ENCODE peak calls at places on chromosomes 13 and 19, in nine cellular contexts. R, F, Z, J, Q, I, K, D and P are unnamed samples.

GRCh38 chr13:40920826-40921225 is 98.3 kb downstream of the ELF1 start:
- DNase-seq in R (no peak), F (no peak), Z (no peak), J (no peak), Q (peak; percentile 56), I (no peak), K (no peak), D (peak; percentile 42), P (no peak)

GRCh38 chr19:40257096-40257517 is 28.0 kb downstream of the AKT2 start:
- DNase-seq in R (no peak), F (no peak), Z (no peak), J (no peak), Q (no peak), I (no peak), K (peak; percentile 22), D (peak; percentile 42), P (peak; percentile 17)

GRCh38 chr19:20182232-20182785 is 15.3 kb downstream of the ZNF486 start:
- DNase-seq in R (no peak), F (no peak), Z (peak; percentile 10), J (no peak), Q (no peak), I (no peak), K (no peak), D (no peak), P (no peak)

GRCh38 chr19:41311072-41311471 is 1.1 kb downstream of the CCDC97 start:
- DNase-seq in R (no peak), F (no peak), Z (no peak), J (no peak), Q (no peak), I (no peak), K (peak; percentile 18), D (no peak), P (no peak)

GRCh38 chr13:45521292-45521691 is 56.6 kb downstream of the COG3 start:
- DNase-seq in R (no peak), F (no peak), Z (no peak), J (no peak), Q (peak; percentile 86), I (no peak), K (peak; percentile 71), D (peak; percentile 66), P (no peak)

GRCh38 chr13:105979131-105979530 is 556.3 kb downstream of the EFNB2 start:
- DNase-seq in R (no peak), F (no peak), Z (no peak), J (no peak), Q (no peak), I (no peak), K (peak; percentile 92), D (no peak), P (no peak)

GRCh38 chr13:99948411-99948810 is 23.2 kb downstream of the ZIC5 start:
- DNase-seq in R (no peak), F (no peak), Z (no peak), J (no peak), Q (no peak), I (no peak), K (no peak), D (no peak), P (no peak)

GRCh38 chr19:1214299-1214861 is 8.8 kb downstream of the STK11 start:
- DNase-seq in R (no peak), F (no peak), Z (no peak), J (no peak), Q (no peak), I (no peak), K (no peak), D (no peak), P (no peak)

GRCh38 chr13:45828253-45828968 is 23.1 kb downstream of the SIAH3 start:
- DNase-seq in R (peak; percentile 37), F (no peak), Z (no peak), J (no peak), Q (no peak), I (peak; percentile 8), K (no peak), D (no peak), P (no peak)

GRCh38 chr19:5851302-5851701 is at the start of gene FUT3:
- DNase-seq in R (no peak), F (no peak), Z (no peak), J (no peak), Q (no peak), I (no peak), K (peak; percentile 86), D (no peak), P (no peak)

GRCh38 chr13:109233293-109233692 is 553.1 kb downstream of the IRS2 start:
- DNase-seq in R (no peak), F (no peak), Z (no peak), J (no peak), Q (peak; percentile 22), I (no peak), K (no peak), D (no peak), P (no peak)

GRCh38 chr19:18290250-18291018 is 9.0 kb upstream of the JUND start:
- DNase-seq in R (peak; percentile 87), F (peak; percentile 79), Z (no peak), J (no peak), Q (peak; percentile 52), I (no peak), K (no peak), D (no peak), P (no peak)

GRCh38 chr13:30905932-30906383 is at the start of gene MEDAG:
- DNase-seq in R (no peak), F (no peak), Z (no peak), J (no peak), Q (peak; percentile 57), I (peak; percentile 93), K (peak; percentile 38), D (peak; percentile 54), P (no peak)

GRCh38 chr19:10760268-10760944 is 42.5 kb downstream of the DNM2 start:
- DNase-seq in R (peak; percentile 58), F (no peak), Z (no peak), J (no peak), Q (no peak), I (no peak), K (peak; percentile 57), D (no peak), P (peak; percentile 42)

GRCh38 chr19:2334986-2335846 is 6.7 kb downstream of the SPPL2B start:
- DNase-seq in R (no peak), F (no peak), Z (no peak), J (no peak), Q (no peak), I (no peak), K (no peak), D (no peak), P (no peak)

GRCh38 chr19:19661141-19661674 is 2.3 kb downstream of the ATP13A1 start:
- DNase-seq in R (no peak), F (no peak), Z (no peak), J (no peak), Q (no peak), I (no peak), K (no peak), D (no peak), P (no peak)

GRCh38 chr19:33520844-33521479 is 629 bp downstream of the PEPD start:
- DNase-seq in R (no peak), F (no peak), Z (no peak), J (no peak), Q (no peak), I (no peak), K (no peak), D (no peak), P (no peak)

GRCh38 chr13:27857271-27857670 is 62.5 kb upstream of the PDX1 start:
- DNase-seq in R (no peak), F (no peak), Z (peak; percentile 69), J (no peak), Q (no peak), I (no peak), K (no peak), D (no peak), P (peak; percentile 51)

GRCh38 chr13:34419025-34419424 is 523.0 kb upstream of the NBEA start:
- DNase-seq in R (no peak), F (no peak), Z (no peak), J (no peak), Q (no peak), I (no peak), K (no peak), D (no peak), P (no peak)

GRCh38 chr13:98327326-98328314 is 150.6 kb upstream of the RNF113B start:
- DNase-seq in R (no peak), F (no peak), Z (no peak), J (peak; percentile 53), Q (peak; percentile 78), I (no peak), K (no peak), D (peak; percentile 57), P (no peak)

GRCh38 chr13:49165798-49166752 is 54.1 kb upstream of the MLNR start:
- DNase-seq in R (no peak), F (no peak), Z (no peak), J (no peak), Q (peak; percentile 9), I (no peak), K (no peak), D (peak; percentile 2), P (no peak)

GRCh38 chr19:48770223-48770622 is 14.9 kb downstream of the FGF21 start:
- DNase-seq in R (no peak), F (no peak), Z (no peak), J (peak; percentile 57), Q (no peak), I (no peak), K (peak; percentile 73), D (peak; percentile 49), P (no peak)

GRCh38 chr19:39325778-39326680 is 5.4 kb upstream of the LRFN1 start:
- DNase-seq in R (no peak), F (no peak), Z (peak; percentile 42), J (no peak), Q (peak; percentile 7), I (no peak), K (peak; percentile 30), D (no peak), P (no peak)

GRCh38 chr13:98910501-98910951 is 67.3 kb downstream of the DOCK9 start:
- DNase-seq in R (peak; percentile 22), F (no peak), Z (no peak), J (no peak), Q (peak; percentile 70), I (no peak), K (peak; percentile 85), D (peak; percentile 25), P (no peak)

GRCh38 chr13:44537238-44537637 is 38.9 kb downstream of the TSC22D1 start:
- DNase-seq in R (no peak), F (no peak), Z (no peak), J (no peak), Q (no peak), I (no peak), K (no peak), D (no peak), P (no peak)

GRCh38 chr13:101211261-101211660 is 205.0 kb downstream of the NALCN start:
- DNase-seq in R (no peak), F (no peak), Z (no peak), J (no peak), Q (peak; percentile 72), I (no peak), K (peak; percentile 70), D (peak; percentile 47), P (no peak)

GRCh38 chr13:43264460-43264859 is 241.1 kb downstream of the DNAJC15 start:
- DNase-seq in R (no peak), F (no peak), Z (no peak), J (no peak), Q (no peak), I (no peak), K (no peak), D (no peak), P (no peak)

GRCh38 chr13:114095486-114095885 is 36.9 kb downstream of the RASA3 start:
- DNase-seq in R (no peak), F (no peak), Z (no peak), J (no peak), Q (no peak), I (no peak), K (no peak), D (no peak), P (no peak)

GRCh38 chr19:4694211-4694987 is 24.3 kb upstream of the MYDGF start:
- DNase-seq in R (no peak), F (no peak), Z (no peak), J (peak; percentile 73), Q (peak; percentile 94), I (no peak), K (peak; percentile 100), D (peak; percentile 92), P (peak; percentile 93)

GRCh38 chr19:10402441-10403038 is 802 bp downstream of the CDC37 start:
- DNase-seq in R (peak; percentile 38), F (no peak), Z (no peak), J (no peak), Q (no peak), I (no peak), K (peak; percentile 40), D (no peak), P (no peak)

GRCh38 chr13:27919934-27920676 is at the start of gene PDX1:
- DNase-seq in R (no peak), F (no peak), Z (peak; percentile 47), J (no peak), Q (no peak), I (no peak), K (peak; percentile 35), D (no peak), P (no peak)